ENCODE peak calls at places on chromosomes 6 and 20, in seven cellular contexts. N, W, Y, S, R, M and Q are unnamed samples.

GRCh38 chr6:90939906-90940305 is 353.0 kb upstream of the MAP3K7 start:
- DNase-seq in Y (no peak), M (no peak), N (no peak), S (no peak), W (no peak), R (no peak), Q (peak; percentile 8)

GRCh38 chr6:80956898-80957297 is 795.6 kb downstream of the TENT5A start:
- DNase-seq in M (no peak), Y (no peak), S (no peak), R (no peak), W (no peak), N (no peak), Q (no peak)

GRCh38 chr20:51491393-51491792 is 51.1 kb downstream of the NFATC2 start:
- DNase-seq in W (no peak), S (no peak), Y (no peak), M (no peak), R (no peak), N (no peak), Q (no peak)

GRCh38 chr6:147078106-147078505 is 126.1 kb upstream of the STXBP5 start:
- DNase-seq in W (no peak), S (no peak), N (no peak), Y (no peak), M (no peak), R (no peak), Q (no peak)

GRCh38 chr20:13857304-13857703 is 72.5 kb downstream of the NDUFAF5 start:
- DNase-seq in N (no peak), W (no peak), Y (no peak), R (no peak), S (no peak), M (no peak), Q (no peak)

GRCh38 chr6:47235964-47236760 is 73.5 kb downstream of the TNFRSF21 start:
- DNase-seq in S (no peak), R (no peak), W (peak; percentile 16), M (no peak), N (no peak), Y (no peak), Q (no peak)

GRCh38 chr6:13813621-13814175 is 659 bp downstream of the MCUR1 start:
- DNase-seq in M (peak; percentile 81), N (peak; percentile 87), W (peak; percentile 84), Y (peak; percentile 50), S (peak; percentile 78), R (no peak), Q (peak; percentile 96)

GRCh38 chr6:31947070-31947675 is 1.3 kb downstream of the CFB start:
- DNase-seq in W (no peak), S (no peak), N (no peak), M (no peak), R (no peak), Y (no peak), Q (no peak)

GRCh38 chr6:129120856-129121255 is 237.9 kb downstream of the LAMA2 start:
- DNase-seq in S (no peak), R (no peak), Y (no peak), M (no peak), N (no peak), W (no peak), Q (no peak)

GRCh38 chr6:97437087-97437486 is 154.1 kb upstream of the MMS22L start:
- DNase-seq in W (peak; percentile 33), N (no peak), S (no peak), R (no peak), Y (peak; percentile 18), M (peak; percentile 45), Q (peak; percentile 59)

GRCh38 chr6:144156334-144156733 is 6.0 kb downstream of the STX11 start:
- DNase-seq in S (no peak), W (peak; percentile 28), R (no peak), N (no peak), Y (no peak), M (peak; percentile 87), Q (no peak)

GRCh38 chr20:34724172-34724571 is 20.0 kb downstream of the TP53INP2 start:
- DNase-seq in Y (no peak), R (no peak), N (no peak), S (no peak), M (peak; percentile 56), W (no peak), Q (no peak)

GRCh38 chr6:159951772-159952171 is 17.1 kb upstream of the IGF2R start:
- DNase-seq in S (no peak), M (no peak), N (no peak), Y (no peak), W (no peak), R (no peak), Q (no peak)

GRCh38 chr20:38748863-38749153 is 548 bp downstream of the ACTR5 start:
- DNase-seq in Y (no peak), S (no peak), R (peak; percentile 72), M (no peak), W (no peak), N (peak; percentile 77), Q (peak; percentile 77)

GRCh38 chr6:105135907-105136432 is 43.8 kb downstream of the POPDC3 start:
- DNase-seq in W (peak; percentile 38), R (no peak), Y (peak; percentile 22), S (no peak), N (no peak), M (peak; percentile 52), Q (peak; percentile 26)

GRCh38 chr6:73388800-73389512 is 5.7 kb upstream of the DDX43 start:
- DNase-seq in M (peak; percentile 99), S (peak; percentile 46), N (peak; percentile 86), R (peak; percentile 82), W (peak; percentile 66), Y (peak; percentile 51), Q (peak; percentile 93)

GRCh38 chr6:108837236-108837971 is 10.8 kb upstream of the ARMC2 start:
- DNase-seq in S (no peak), R (no peak), M (peak; percentile 7), N (no peak), W (peak; percentile 34), Y (peak; percentile 8), Q (no peak)

GRCh38 chr6:52801188-52801841 is 2.3 kb downstream of the GSTA1 start:
- DNase-seq in S (no peak), N (no peak), R (no peak), M (no peak), Y (no peak), W (no peak), Q (no peak)

GRCh38 chr20:60806824-60807223 is 445.2 kb upstream of the CDH4 start:
- DNase-seq in S (no peak), W (no peak), Y (no peak), M (no peak), R (no peak), N (no peak), Q (no peak)

GRCh38 chr6:161127071-161127740 is 135.6 kb downstream of the MAP3K4 start:
- DNase-seq in N (no peak), W (no peak), Y (no peak), S (no peak), R (no peak), M (peak; percentile 50), Q (no peak)
- H3K4ac ChIP-seq in N (no peak overlapping the region), W (no peak overlapping the region), Y (no peak overlapping the region), S (no peak overlapping the region), R (no peak overlapping the region), M (no peak overlapping the region), Q (no peak overlapping the region)

GRCh38 chr20:54158226-54158625 is 15.6 kb downstream of the CYP24A1 start:
- DNase-seq in N (no peak), R (no peak), Y (no peak), W (no peak), M (no peak), S (no peak), Q (no peak)
- H4K8ac ChIP-seq in N (no peak overlapping the region), R (no peak overlapping the region), Y (no peak overlapping the region), W (no peak overlapping the region), M (no peak overlapping the region), S (no peak overlapping the region), Q (no peak overlapping the region)

DNA sequence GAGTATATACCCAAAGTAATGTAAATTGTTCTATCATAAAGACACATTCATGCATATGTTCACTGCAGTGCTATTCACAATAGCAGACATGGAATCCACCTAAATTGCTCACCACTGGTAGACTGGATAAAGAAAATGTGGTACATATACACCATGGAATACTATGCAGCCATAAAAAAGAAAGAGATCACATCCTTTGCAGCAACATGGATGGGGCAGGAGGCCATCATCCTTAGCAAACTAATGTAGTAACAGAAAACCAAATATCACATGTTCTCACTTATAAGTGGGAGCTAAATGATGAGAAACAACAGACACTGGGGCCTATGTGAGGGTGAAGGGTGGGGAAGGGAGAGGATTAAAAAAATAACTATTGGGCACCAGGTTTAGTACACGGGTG is 11.5 kb upstream of the TMEM200A start:
- DNase-seq in Y (no peak), N (no peak), R (no peak), M (no peak), S (no peak), W (no peak), Q (no peak)
- H3K4ac ChIP-seq in Y (no peak overlapping the region), N (no peak overlapping the region), R (no peak overlapping the region), M (no peak overlapping the region), S (no peak overlapping the region), W (no peak overlapping the region), Q (no peak overlapping the region)

GRCh38 chr6:82248233-82248735 is 740 bp upstream of the IBTK start:
- DNase-seq in M (no peak), W (peak; percentile 68), Y (peak; percentile 65), R (no peak), S (no peak), N (no peak), Q (peak; percentile 75)

GRCh38 chr6:82247634-82248232 is at the start of gene IBTK:
- DNase-seq in S (peak; percentile 82), M (peak; percentile 96), W (peak; percentile 96), N (peak; percentile 97), Y (peak; percentile 88), R (peak; percentile 98), Q (peak; percentile 97)

GRCh38 chr6:82245376-82245775 is 2.2 kb downstream of the IBTK start:
- DNase-seq in Y (no peak), M (no peak), W (no peak), S (no peak), N (no peak), R (no peak), Q (no peak)

GRCh38 chr6:82246802-82247633 is 526 bp downstream of the IBTK start:
- DNase-seq in S (peak; percentile 58), Y (peak; percentile 30), W (peak; percentile 78), M (peak; percentile 77), N (peak; percentile 72), R (no peak), Q (peak; percentile 91)

GRCh38 chr6:82246370-82246769 is 1.2 kb downstream of the IBTK start:
- DNase-seq in Y (no peak), S (no peak), N (no peak), R (no peak), M (no peak), W (no peak), Q (no peak)
- H4K8ac ChIP-seq in Y (no peak overlapping the region), S (no peak overlapping the region), N (no peak overlapping the region), R (no peak overlapping the region), M (no peak overlapping the region), W (no peak overlapping the region), Q (no peak overlapping the region)

DNA sequence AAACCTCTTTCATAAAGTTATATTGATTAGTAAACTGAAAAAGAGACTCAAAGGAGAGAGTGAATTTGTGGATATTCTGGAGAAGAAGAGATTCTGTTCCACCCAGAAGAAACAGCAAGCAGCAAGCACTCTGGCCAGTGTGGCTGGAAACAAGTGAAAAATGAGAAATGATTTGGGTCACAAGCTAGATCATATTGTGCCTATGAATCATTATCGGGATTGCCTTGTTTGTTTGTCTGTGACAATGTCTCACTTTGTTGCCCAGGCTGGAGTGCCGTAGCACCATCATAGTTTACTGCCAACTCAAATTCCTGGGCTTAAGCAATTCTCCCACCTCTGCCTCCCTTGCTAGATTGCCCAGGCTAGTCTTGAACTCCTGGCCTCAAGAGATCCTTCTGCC is 106.5 kb upstream of the LOC128125822 start:
- DNase-seq in S (no peak), N (no peak), W (no peak), Y (no peak), M (no peak), R (no peak), Q (no peak)
- H3K4ac ChIP-seq in S (no peak overlapping the region), N (no peak overlapping the region), W (no peak overlapping the region), Y (no peak overlapping the region), M (no peak overlapping the region), R (no peak overlapping the region), Q (no peak overlapping the region)